ENCODE peak calls at places on chromosome 19, in six cellular contexts. P is tibial nerve, Y is vagina, S is heart left ventricle, R is stomach, U is thyroid gland. V is an unnamed sample. For H3K4me1, the result is how much of the 10 kb centered on the place peaks cover.

GRCh38 chr19:19752760-19753403 is 20.0 kb upstream of the ZNF14 start:
- DNase-seq in Y (no peak), P (no peak), U (no peak), R (no peak), S (no peak), V (no peak)

GRCh38 chr19:1483067-1483978 is 4.3 kb upstream of the C19orf25 start:
- DNase-seq in Y (no peak), R (no peak), P (no peak), S (peak), U (no peak), V (no peak)

GRCh38 chr19:6210721-6211600 is 68.8 kb downstream of the MLLT1 start:
- DNase-seq in R (no peak), Y (no peak), S (no peak), U (no peak), P (no peak), V (no peak)

GRCh38 chr19:35911173-35911572 is 3.1 kb upstream of the TYROBP start:
- DNase-seq in S (no peak), R (no peak), P (no peak), U (no peak), Y (no peak), V (no peak)

GRCh38 chr19:52170304-52170703 is 1.1 kb downstream of the ZNF836 start:
- DNase-seq in P (no peak), Y (no peak), R (no peak), S (no peak), U (no peak), V (no peak)

GRCh38 chr19:47032171-47032811 is 12.7 kb downstream of the NPAS1 start:
- DNase-seq in U (peak), R (peak), P (no peak), Y (no peak), S (no peak), V (peak)

GRCh38 chr19:27738569-27739193 is 1474.3 kb downstream of the UQCRFS1 start:
- DNase-seq in P (no peak), R (no peak), U (no peak), S (no peak), Y (no peak), V (no peak)

GRCh38 chr19:47765522-47766358 is 12.8 kb upstream of the SELENOW start:
- DNase-seq in S (peak), U (peak), P (no peak), Y (no peak), R (peak), V (peak)

GRCh38 chr19:13077233-13077632 is 25.4 kb downstream of the LYL1 start:
- DNase-seq in R (no peak), P (no peak), Y (no peak), U (no peak), S (no peak), V (no peak)

GRCh38 chr19:38650180-38650775 is 2.8 kb downstream of the ACTN4 start:
- DNase-seq in P (no peak), U (no peak), R (peak), Y (no peak), S (no peak), V (no peak)

GRCh38 chr19:10432736-10433130 is 12.4 kb downstream of the PDE4A start:
- DNase-seq in P (no peak), U (peak), Y (no peak), S (no peak), R (peak), V (no peak)

GRCh38 chr19:52690395-52691214 is 44.2 kb downstream of the ZNF611 start:
- DNase-seq in R (peak), Y (peak), P (peak), S (peak), U (peak), V (peak)

GRCh38 chr19:2455481-2456300 is 1.1 kb downstream of the LMNB2 start:
- DNase-seq in Y (no peak), S (peak), R (peak), U (peak), P (no peak), V (no peak)

GRCh38 chr19:6312018-6312417 is 21.4 kb downstream of the ACER1 start:
- DNase-seq in P (no peak), Y (no peak), U (no peak), R (no peak), S (no peak), V (peak)

GRCh38 chr19:16372065-16372915 is 47.7 kb downstream of the KLF2 start:
- DNase-seq in P (no peak), Y (no peak), S (no peak), U (no peak), R (no peak), V (no peak)

GRCh38 chr19:35783469-35784400 is 8.4 kb downstream of the ARHGAP33 start:
- DNase-seq in Y (no peak), U (no peak), S (no peak), P (no peak), R (no peak), V (no peak)

GRCh38 chr19:8367327-8368001 is 3.5 kb downstream of the ANGPTL4 start:
- DNase-seq in S (peak), U (peak), R (peak), P (peak), Y (no peak), V (peak)

GRCh38 chr19:55149078-55150003 is at the start of gene TNNT1:
- DNase-seq in Y (no peak), S (peak), P (no peak), R (no peak), U (no peak), V (no peak)

GRCh38 chr19:10694706-10695105 is 6.5 kb upstream of the QTRT1 start:
- DNase-seq in U (no peak), Y (no peak), P (no peak), R (no peak), S (no peak), V (no peak)

GRCh38 chr19:32396046-32396652 is 9.4 kb upstream of the DPY19L3 start:
- DNase-seq in R (no peak), P (no peak), S (no peak), U (no peak), Y (no peak), V (no peak)

GRCh38 chr19:35963514-35963913 is 27.3 kb downstream of the LRFN3 start:
- DNase-seq in R (no peak), U (peak), S (peak), P (no peak), Y (no peak), V (no peak)

GRCh38 chr19:58440556-58440955 is 603 bp upstream of the ZNF132 start:
- DNase-seq in S (no peak), U (no peak), Y (no peak), P (no peak), R (no peak), V (no peak)

GRCh38 chr19:3250675-3251074 is 26.2 kb downstream of the CELF5 start:
- DNase-seq in S (no peak), R (no peak), U (peak), P (no peak), Y (no peak), V (no peak)

GRCh38 chr19:48900477-48901452 is 653 bp downstream of the NUCB1 start:
- DNase-seq in U (no peak), Y (no peak), R (no peak), P (no peak), S (no peak), V (no peak)

GRCh38 chr19:5127710-5128109 is 158.8 kb downstream of the KDM4B start:
- DNase-seq in R (no peak), U (no peak), Y (no peak), S (no peak), P (no peak), V (no peak)

GRCh38 chr19:5126498-5127223 is 157.7 kb downstream of the KDM4B start:
- DNase-seq in U (no peak), S (no peak), Y (no peak), R (no peak), P (no peak), V (no peak)

GRCh38 chr19:5128932-5129389 is 160.0 kb downstream of the KDM4B start:
- DNase-seq in P (no peak), S (peak), U (no peak), Y (no peak), R (peak), V (no peak)

GRCh38 chr19:5129691-5130090 is 160.8 kb downstream of the KDM4B start:
- DNase-seq in P (no peak), R (no peak), U (no peak), Y (no peak), S (no peak), V (no peak)

DNA sequence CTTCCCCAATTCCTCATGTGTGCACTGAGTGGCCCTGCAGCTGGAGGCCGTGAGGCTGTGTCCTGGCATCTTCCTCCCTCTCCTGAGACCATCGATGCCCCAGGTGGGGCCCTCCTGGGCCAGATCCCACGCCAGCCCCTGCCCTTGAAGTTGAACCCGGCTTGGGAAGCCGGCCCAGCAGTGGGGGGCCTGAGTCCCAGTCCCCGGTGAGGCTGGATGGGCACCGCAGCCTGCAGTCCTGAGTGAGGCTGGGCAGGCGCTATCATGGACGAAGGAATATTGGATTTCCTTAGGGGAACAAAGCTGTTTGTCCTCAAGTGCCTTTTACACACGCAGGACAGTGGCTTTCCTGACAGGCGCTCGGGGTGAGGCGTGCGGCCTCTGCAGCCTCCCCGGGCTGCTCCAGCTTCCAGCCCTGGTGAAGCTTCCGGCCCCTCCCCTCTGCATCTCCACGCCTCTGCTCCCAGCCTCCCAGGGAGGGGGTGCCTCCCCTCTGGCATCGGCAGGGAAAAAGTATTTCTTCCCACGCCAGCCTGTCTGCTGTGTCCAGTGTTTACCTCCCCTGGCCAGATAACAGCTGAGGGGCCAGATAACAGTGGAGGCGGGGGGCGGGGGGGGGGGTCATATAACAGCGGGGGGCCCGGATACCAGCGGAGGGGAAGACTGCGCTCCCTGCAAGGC is 159.5 kb downstream of the KDM4B start:
- DNase-seq in U (peak), P (peak), Y (no peak), S (peak), R (peak), V (peak)
- H3K4me1 ChIP-seq in U (under half), P (half or more), Y (under half), S (under half), R (under half), V (under half)

GRCh38 chr19:53960886-53961285 is 1.9 kb upstream of the CACNG8 start:
- DNase-seq in U (no peak), Y (no peak), S (no peak), R (no peak), P (no peak), V (no peak)

GRCh38 chr19:53960187-53960586 is 2.5 kb upstream of the CACNG8 start:
- DNase-seq in P (no peak), S (no peak), R (no peak), U (no peak), Y (no peak), V (no peak)

GRCh38 chr19:53957448-53958167 is 5.1 kb upstream of the CACNG8 start:
- DNase-seq in U (no peak), Y (no peak), R (no peak), P (no peak), S (no peak), V (no peak)

GRCh38 chr19:53958168-53958571 is 4.6 kb upstream of the CACNG8 start:
- DNase-seq in P (no peak), S (no peak), U (no peak), Y (no peak), R (no peak), V (no peak)

DNA sequence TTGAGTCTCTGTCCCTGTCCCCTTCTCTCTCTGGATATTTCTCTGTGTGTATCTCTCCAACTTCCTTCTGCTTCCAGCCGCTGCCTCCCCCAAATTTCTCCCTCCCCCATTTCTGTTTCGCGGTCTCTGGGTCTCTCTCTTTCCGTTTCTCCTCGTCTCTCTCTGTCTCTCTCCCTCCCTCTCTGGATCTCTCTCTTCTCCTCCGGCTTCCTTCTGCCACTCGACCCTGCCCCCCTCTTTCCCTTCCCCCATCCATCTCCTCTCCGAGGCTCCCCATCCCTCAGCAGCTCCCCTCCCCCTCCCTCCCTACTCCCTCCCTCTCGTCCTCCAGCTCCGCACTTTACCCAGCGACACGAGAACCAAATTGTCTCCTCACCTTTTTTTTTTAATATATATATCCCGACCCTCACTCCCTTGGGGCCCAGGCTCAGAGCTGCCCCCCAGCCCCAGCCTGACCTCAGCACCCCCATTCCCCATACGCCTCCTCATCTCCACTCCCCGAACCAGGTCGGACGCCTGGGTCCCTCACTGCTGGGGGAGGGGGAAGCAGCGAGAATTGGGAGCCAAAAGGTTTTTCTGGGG is 3.5 kb upstream of the CACNG8 start:
- DNase-seq in Y (no peak), P (no peak), R (no peak), U (no peak), S (no peak), V (no peak)
- H3K4me3 ChIP-seq in Y (no peak), P (no peak), R (no peak), U (no peak), S (no peak), V (no peak)

DNA sequence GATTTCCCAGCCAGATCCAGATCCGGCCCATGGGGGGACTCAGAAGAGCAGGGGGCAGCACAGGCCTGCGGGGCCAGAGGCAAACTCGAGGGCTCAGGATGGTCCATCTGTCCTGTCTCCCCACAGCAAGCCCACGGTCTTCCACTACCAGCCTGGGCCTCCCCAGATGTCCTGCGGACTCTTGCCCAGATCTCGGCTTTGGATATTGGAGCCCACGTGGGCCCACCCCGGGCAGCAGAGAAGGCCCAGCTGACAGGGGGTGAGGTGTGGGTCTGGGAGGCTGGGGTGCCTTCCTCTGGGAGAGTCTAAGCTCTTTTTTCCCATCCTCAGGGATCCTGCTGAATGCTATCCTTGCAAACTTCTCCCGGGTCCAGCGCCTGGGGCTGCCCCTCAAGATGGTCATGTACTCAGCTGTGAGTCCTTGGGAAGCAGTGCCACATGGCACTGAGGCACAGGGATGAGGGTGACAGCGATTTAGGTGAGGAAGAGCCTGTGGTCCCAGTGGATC is 3.4 kb downstream of the ACP4 start:
- DNase-seq in R (no peak), S (no peak), Y (no peak), P (no peak), U (no peak), V (no peak)
- TF ChIP-seq POLR2A in R (no peak), S (no peak), Y (no peak), P (no peak), U (no peak), V (no peak)

GRCh38 chr19:14614099-14614412 is 31.2 kb downstream of the CLEC17A start:
- DNase-seq in U (no peak), Y (no peak), S (peak), P (no peak), R (no peak), V (no peak)
- H3K4me1 ChIP-seq in U (under half), Y (under half), S (under half), P (under half), R (under half), V (under half)

DNA sequence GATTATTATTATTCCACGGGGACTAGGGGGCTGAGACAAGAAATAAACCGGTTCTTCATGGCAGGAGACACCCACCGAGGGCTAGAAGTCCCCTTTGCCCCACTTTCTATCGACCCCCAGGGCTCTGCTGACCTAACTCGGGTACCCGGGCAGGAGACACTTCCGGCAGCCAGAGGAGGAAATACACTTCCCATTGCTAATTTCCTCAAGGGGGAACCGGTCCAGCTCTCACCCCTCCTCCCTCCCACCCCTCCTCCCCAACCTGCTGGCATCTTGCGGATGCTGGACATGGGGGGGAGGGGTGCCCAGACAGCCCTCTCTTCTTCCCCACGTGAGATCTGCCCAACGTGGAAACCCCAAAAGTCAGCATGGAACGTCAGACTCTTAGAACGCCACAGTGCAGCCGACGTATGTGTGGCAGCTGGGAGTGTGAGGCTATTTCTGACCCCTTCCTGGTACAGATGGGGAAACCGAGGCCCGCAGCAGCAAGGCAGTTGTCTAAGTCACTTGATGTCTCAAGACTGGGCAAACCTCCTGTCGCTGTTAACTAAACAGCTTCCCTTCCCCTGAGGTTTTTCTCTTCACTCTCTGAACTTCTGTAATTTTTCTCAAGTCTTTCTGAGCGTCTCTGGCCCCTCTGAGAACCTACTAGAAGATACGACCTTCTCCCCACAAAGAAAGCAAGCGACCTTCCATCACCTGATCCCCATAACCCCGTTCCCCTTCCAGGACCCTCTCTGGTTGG is 3.6 kb downstream of the GPR4 start:
- DNase-seq in Y (no peak), S (peak), R (no peak), U (no peak), P (no peak), V (no peak)
- H3K4me3 ChIP-seq in Y (no peak), S (peak), R (peak), U (no peak), P (no peak), V (no peak)

GRCh38 chr19:29215322-29215845 is 2.4 kb upstream of the UQCRFS1 start:
- DNase-seq in R (no peak), Y (no peak), U (no peak), S (no peak), P (no peak), V (no peak)

GRCh38 chr19:29214411-29214810 is 1.5 kb upstream of the UQCRFS1 start:
- DNase-seq in S (no peak), Y (no peak), U (no peak), R (no peak), P (no peak), V (no peak)

GRCh38 chr19:29216021-29216420 is 3.1 kb upstream of the UQCRFS1 start:
- DNase-seq in Y (no peak), R (no peak), U (no peak), S (no peak), P (no peak), V (no peak)

GRCh38 chr19:29212614-29213573 is at the start of gene UQCRFS1:
- DNase-seq in P (peak), R (peak), Y (no peak), U (peak), S (peak), V (peak)

GRCh38 chr19:29211562-29212416 is 1.2 kb downstream of the UQCRFS1 start:
- DNase-seq in P (no peak), R (no peak), S (no peak), U (no peak), Y (no peak), V (no peak)
- TF ChIP-seq POLR2A in P (no peak), R (no peak), S (no peak), U (no peak), Y (no peak), V (no peak)

GRCh38 chr19:33468361-33469170 is 53.0 kb downstream of the PEPD start:
- DNase-seq in R (no peak), U (no peak), P (no peak), S (no peak), Y (no peak), V (no peak)

GRCh38 chr19:33465834-33466233 is 55.8 kb downstream of the PEPD start:
- DNase-seq in R (no peak), S (no peak), Y (no peak), U (no peak), P (no peak), V (no peak)

GRCh38 chr19:33470040-33470330 is 51.6 kb downstream of the PEPD start:
- DNase-seq in R (no peak), U (no peak), S (peak), P (peak), Y (no peak), V (no peak)

GRCh38 chr19:33469171-33470039 is 52.2 kb downstream of the PEPD start:
- DNase-seq in Y (no peak), P (no peak), S (peak), U (no peak), R (no peak), V (no peak)

GRCh38 chr19:33467851-33468250 is 53.7 kb downstream of the PEPD start:
- DNase-seq in U (no peak), S (peak), P (peak), Y (no peak), R (no peak), V (no peak)
- H3K4me1 ChIP-seq in U (under half), S (under half), P (under half), Y (under half), R (under half), V (under half)

V was measured in prostate gland.